ENCODE peak calls at places on chromosomes 1 and 21, in ten cellular contexts. L, M, T, P, I, K, Z, A, Q and S are unnamed samples.

GRCh38 chr1:101485712-101486111 is 248.9 kb downstream of the S1PR1 start:
- DNase-seq in L (no peak), M (no peak), T (no peak), P (no peak), I (no peak), K (no peak), Z (no peak), A (no peak), Q (no peak), S (no peak)

GRCh38 chr21:36155603-36156338 is 853 bp upstream of the DOP1B start:
- DNase-seq in L (peak; percentile 73), M (no peak), T (peak; percentile 21), P (no peak), I (no peak), K (peak; percentile 66), Z (no peak), A (peak; percentile 42), Q (peak; percentile 68), S (no peak)

GRCh38 chr21:38349111-38349746 is 92.4 kb downstream of the KCNJ15 start:
- DNase-seq in L (no peak), M (no peak), T (no peak), P (no peak), I (no peak), K (no peak), Z (no peak), A (no peak), Q (no peak), S (peak; percentile 40)

GRCh38 chr1:2526824-2527552 is 592 bp upstream of the PANK4 start:
- DNase-seq in L (peak; percentile 42), M (no peak), T (peak; percentile 78), P (no peak), I (no peak), K (peak; percentile 94), Z (no peak), A (peak; percentile 70), Q (peak; percentile 51), S (no peak)

GRCh38 chr21:32096411-32096810 is 182.4 kb downstream of the MIS18A start:
- DNase-seq in L (no peak), M (no peak), T (no peak), P (no peak), I (no peak), K (no peak), Z (peak; percentile 28), A (peak; percentile 17), Q (peak; percentile 5), S (no peak)

GRCh38 chr1:37741130-37741529 is 23.8 kb downstream of the EPHA10 start:
- DNase-seq in L (no peak), M (no peak), T (no peak), P (no peak), I (no peak), K (peak; percentile 24), Z (peak; percentile 8), A (no peak), Q (no peak), S (no peak)

GRCh38 chr1:9835758-9836631 is 12.2 kb upstream of the CLSTN1 start:
- DNase-seq in L (no peak), M (peak; percentile 60), T (peak; percentile 40), P (no peak), I (no peak), K (peak; percentile 60), Z (no peak), A (no peak), Q (peak; percentile 56), S (no peak)

GRCh38 chr1:158246650-158247049 is 7.6 kb upstream of the CD1A start:
- DNase-seq in L (no peak), M (no peak), T (no peak), P (no peak), I (no peak), K (no peak), Z (peak; percentile 6), A (no peak), Q (no peak), S (no peak)

GRCh38 chr1:24323281-24323680 is 4.1 kb downstream of the GRHL3 start:
- DNase-seq in L (no peak), M (no peak), T (no peak), P (no peak), I (no peak), K (no peak), Z (no peak), A (no peak), Q (peak; percentile 6), S (no peak)

GRCh38 chr1:24324903-24325302 is 5.7 kb downstream of the GRHL3 start:
- DNase-seq in L (no peak), M (no peak), T (no peak), P (no peak), I (no peak), K (no peak), Z (no peak), A (no peak), Q (no peak), S (no peak)

GRCh38 chr1:24321150-24321549 is 2.0 kb downstream of the GRHL3 start:
- DNase-seq in L (no peak), M (no peak), T (no peak), P (no peak), I (no peak), K (no peak), Z (no peak), A (no peak), Q (peak; percentile 4), S (no peak)

GRCh38 chr1:24321712-24322635 is 2.8 kb downstream of the GRHL3 start:
- DNase-seq in L (peak; percentile 22), M (peak; percentile 31), T (peak; percentile 30), P (no peak), I (no peak), K (no peak), Z (peak; percentile 82), A (peak; percentile 47), Q (peak; percentile 64), S (peak; percentile 29)

DNA sequence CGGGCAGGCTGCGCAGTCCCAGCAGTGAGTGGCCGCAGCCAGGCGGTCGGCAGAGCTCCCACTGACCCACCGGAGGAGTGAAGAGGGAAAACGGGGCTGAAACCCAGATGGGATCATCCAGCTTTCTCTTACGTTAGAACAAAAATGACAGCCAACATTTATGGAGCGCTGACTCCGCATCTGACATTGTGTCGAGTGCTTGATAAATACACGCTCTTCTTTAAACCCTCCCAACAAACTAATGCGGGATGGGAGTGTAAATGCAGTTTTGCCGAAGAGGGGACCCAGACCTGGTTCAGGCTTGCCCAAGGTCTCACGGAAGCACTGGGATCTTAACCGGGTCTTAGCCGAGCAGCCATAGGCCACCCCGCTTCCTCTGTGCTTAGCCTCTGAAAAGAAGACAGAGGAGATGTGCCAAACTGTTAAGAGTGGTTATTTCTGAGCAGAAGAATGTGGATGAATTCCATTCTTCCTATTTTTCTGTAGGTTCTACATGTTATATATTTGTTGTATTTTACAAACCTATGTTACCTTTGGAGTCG is 3.5 kb downstream of the GRHL3 start:
- DNase-seq in L (no peak), M (no peak), T (no peak), P (no peak), I (no peak), K (no peak), Z (no peak), A (no peak), Q (peak; percentile 3), S (no peak)
- H3K4me3 ChIP-seq in L (peak overlapping the region; percentile 52), M (peak overlapping the region; percentile 40), T (peak overlapping the region; percentile 68), P (peak overlapping the region; percentile 78), I (peak overlapping the region; percentile 63), K (peak overlapping the region; percentile 63), Z (peak overlapping the region; percentile 63), A (no peak overlapping the region), Q (no peak overlapping the region), S (peak overlapping the region; percentile 53)

DNA sequence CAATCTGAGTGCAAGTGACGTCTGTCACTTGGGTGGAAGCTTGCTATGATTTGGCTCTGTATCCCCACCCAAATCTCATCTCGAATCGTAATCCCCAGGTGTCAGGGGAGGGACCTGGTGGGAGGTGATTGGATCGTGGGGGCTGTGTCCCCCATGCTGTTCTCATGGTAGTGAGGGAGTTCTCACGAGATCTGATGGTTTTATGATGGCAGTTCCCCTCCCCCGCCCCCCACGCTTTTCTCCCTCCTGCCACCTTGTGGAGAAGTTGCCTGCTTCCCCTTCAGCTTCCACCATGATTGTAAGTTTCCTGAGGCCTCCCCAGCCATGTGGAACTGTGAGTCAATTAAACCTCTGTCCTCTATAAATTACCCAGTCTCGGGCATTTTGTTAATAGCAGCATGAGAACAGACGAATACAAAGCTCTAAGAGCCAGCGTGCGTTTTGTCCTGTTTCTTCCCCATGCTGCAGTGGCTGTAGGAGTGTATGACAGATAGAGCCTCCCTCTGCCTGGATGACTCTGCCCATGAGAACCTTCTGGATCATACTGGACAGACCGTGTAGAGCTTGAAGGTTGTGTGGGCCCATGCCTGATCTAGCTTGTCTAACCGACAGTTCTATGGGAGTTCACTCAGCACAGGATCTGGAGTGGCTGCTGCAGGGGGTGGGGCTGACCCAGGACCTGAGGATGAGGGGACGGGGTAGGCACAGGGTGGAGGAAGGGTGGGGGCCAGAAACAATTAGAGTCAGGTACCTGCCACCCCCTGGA is 139.7 kb upstream of the ERRFI1 start:
- DNase-seq in L (no peak), M (no peak), T (no peak), P (no peak), I (no peak), K (no peak), Z (no peak), A (no peak), Q (no peak), S (no peak)
- TF ChIP-seq CTCF in L (no peak), M (no peak), T (no peak), P (no peak), I (no peak), K (no peak), Z (no peak), A (no peak), Q (no peak), S (peak; percentile 12)

DNA sequence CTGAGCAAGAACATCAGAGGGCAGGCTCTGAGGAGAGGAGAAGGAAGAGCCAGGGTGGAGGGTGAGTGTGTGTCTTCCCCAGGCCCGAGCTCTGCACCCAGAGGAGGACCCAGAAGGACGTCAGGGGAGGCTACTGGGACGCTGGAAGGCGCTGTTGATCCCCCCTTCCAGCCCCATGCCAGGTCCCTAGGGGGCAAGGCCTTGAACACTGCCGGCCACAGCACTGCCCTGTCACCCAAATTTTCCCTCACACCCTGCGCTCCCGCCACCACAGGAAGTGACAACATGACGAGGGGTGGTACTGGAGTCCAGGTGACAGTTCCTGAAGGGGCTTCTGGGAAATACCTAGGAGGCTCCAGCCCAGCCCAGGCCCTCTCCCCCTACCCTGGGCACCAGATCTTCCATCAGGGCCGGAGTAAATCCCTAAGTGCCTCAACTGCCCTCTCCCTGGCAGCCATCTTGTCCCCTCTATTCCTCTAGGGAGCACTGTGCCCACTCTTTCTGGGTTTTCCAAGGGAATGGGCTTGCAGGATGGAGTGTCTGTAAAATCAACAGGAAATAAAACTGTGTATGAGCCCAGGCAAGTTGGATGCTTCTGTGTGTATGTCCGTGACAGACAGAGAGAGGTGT is 17.1 kb downstream of the BCAN start:
- DNase-seq in L (no peak), M (no peak), T (no peak), P (no peak), I (no peak), K (no peak), Z (no peak), A (no peak), Q (no peak), S (no peak)
- H3K4me3 ChIP-seq in L (no peak overlapping the region), M (no peak overlapping the region), T (no peak overlapping the region), P (no peak overlapping the region), I (peak overlapping the region; percentile 30), K (no peak overlapping the region), Z (peak overlapping the region; percentile 90), A (no peak overlapping the region), Q (no peak overlapping the region), S (no peak overlapping the region)

GRCh38 chr1:19879227-19879626 is 3.0 kb upstream of the OTUD3 start:
- DNase-seq in L (no peak), M (no peak), T (no peak), P (no peak), I (no peak), K (no peak), Z (no peak), A (no peak), Q (no peak), S (no peak)

GRCh38 chr1:19882111-19883071 is at the start of gene OTUD3:
- DNase-seq in L (peak; percentile 96), M (peak; percentile 96), T (peak; percentile 92), P (peak; percentile 87), I (peak; percentile 95), K (peak; percentile 97), Z (peak; percentile 96), A (peak; percentile 92), Q (peak; percentile 97), S (peak; percentile 78)

GRCh38 chr1:19888112-19888511 is 5.9 kb downstream of the OTUD3 start:
- DNase-seq in L (no peak), M (no peak), T (no peak), P (no peak), I (no peak), K (no peak), Z (no peak), A (no peak), Q (no peak), S (no peak)

GRCh38 chr1:19885821-19886220 is 3.6 kb downstream of the OTUD3 start:
- DNase-seq in L (no peak), M (no peak), T (no peak), P (no peak), I (no peak), K (no peak), Z (no peak), A (no peak), Q (no peak), S (no peak)

GRCh38 chr1:19884312-19884711 is 2.1 kb downstream of the OTUD3 start:
- DNase-seq in L (no peak), M (no peak), T (no peak), P (no peak), I (no peak), K (no peak), Z (no peak), A (no peak), Q (no peak), S (no peak)
- TF ChIP-seq CTCF in L (no peak), M (no peak), T (no peak), P (no peak), I (no peak), K (no peak), Z (no peak), A (no peak), Q (no peak), S (no peak)